ENCODE peak calls at places on chromosomes 11 and 22, in five cellular contexts. E, N, X, F and H are unnamed samples.

GRCh38 chr11:119419246-119419645 is 3.7 kb downstream of the THY1 start:
- DNase-seq in E (no peak), N (no peak), X (peak), F (no peak), H (no peak)

GRCh38 chr22:49072996-49073645 is 754.6 kb downstream of the BRD1 start:
- DNase-seq in E (no peak), N (no peak), X (no peak), F (no peak), H (no peak)

GRCh38 chr22:30077279-30077678 is 3.0 kb upstream of the HORMAD2 start:
- DNase-seq in E (no peak), N (no peak), X (no peak), F (no peak), H (no peak)

GRCh38 chr11:12862761-12863469 is 146.2 kb upstream of the RASSF10 start:
- DNase-seq in E (no peak), N (peak), X (no peak), F (peak), H (no peak)

GRCh38 chr11:2933376-2934056 is 4.3 kb upstream of the PHLDA2 start:
- DNase-seq in E (peak), N (peak), X (no peak), F (no peak), H (no peak)

GRCh38 chr11:126102436-126102894 is 39.8 kb upstream of the CDON start:
- DNase-seq in E (no peak), N (peak), X (no peak), F (peak), H (no peak)

GRCh38 chr11:1008781-1009180 is 27.7 kb downstream of the MUC6 start:
- DNase-seq in E (no peak), N (no peak), X (no peak), F (no peak), H (no peak)

GRCh38 chr11:45816614-45817013 is 11.7 kb downstream of the SLC35C1 start:
- DNase-seq in E (no peak), N (no peak), X (no peak), F (no peak), H (no peak)

GRCh38 chr22:47783433-47784366 is 1021.2 kb downstream of the TBC1D22A start:
- DNase-seq in E (no peak), N (no peak), X (no peak), F (no peak), H (no peak)

GRCh38 chr11:5624489-5625278 is at the start of gene TRIM34:
- DNase-seq in E (peak), N (peak), X (peak), F (peak), H (peak)

GRCh38 chr11:32034149-32034548 is 56.7 kb upstream of the RCN1 start:
- DNase-seq in E (no peak), N (peak), X (no peak), F (no peak), H (no peak)

GRCh38 chr22:31616315-31616980 is 45.6 kb downstream of the PISD start:
- DNase-seq in E (no peak), N (no peak), X (peak), F (no peak), H (peak)

GRCh38 chr22:31620756-31621480 is 41.1 kb downstream of the PISD start:
- DNase-seq in E (no peak), N (no peak), X (no peak), F (no peak), H (no peak)

GRCh38 chr22:31618057-31618456 is 44.0 kb downstream of the PISD start:
- DNase-seq in E (no peak), N (no peak), X (no peak), F (no peak), H (no peak)

GRCh38 chr22:31619611-31620300 is 42.3 kb downstream of the PISD start:
- DNase-seq in E (no peak), N (no peak), X (no peak), F (no peak), H (no peak)

GRCh38 chr22:31618471-31619176 is 43.4 kb downstream of the PISD start:
- DNase-seq in E (no peak), N (no peak), X (no peak), F (no peak), H (no peak)
- TF ChIP-seq CTCF in E (no peak), N (no peak), X (no peak), F (no peak), H (no peak)

DNA sequence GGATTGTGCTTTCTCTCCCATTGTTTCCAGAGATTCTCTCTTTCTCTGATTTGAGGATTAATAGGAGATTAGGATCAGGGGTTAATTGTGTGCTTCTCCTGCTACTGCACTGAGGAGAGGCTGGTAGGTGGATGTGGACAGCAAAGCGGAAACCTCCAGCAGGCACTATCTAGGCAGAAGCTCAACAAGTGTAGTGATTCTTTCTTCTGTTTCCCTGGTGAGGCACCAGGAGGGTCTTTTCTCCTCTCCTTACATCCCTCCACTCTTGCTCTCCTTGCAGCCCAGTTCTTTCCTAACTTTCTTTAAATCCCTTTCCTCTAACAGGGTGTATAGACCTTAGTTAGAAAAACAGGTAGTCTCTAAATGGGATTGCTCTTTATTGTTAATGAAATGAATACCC is 1.9 kb upstream of the ZBTB16 start:
- DNase-seq in E (no peak), N (no peak), X (no peak), F (no peak), H (no peak)
- TF ChIP-seq CTCF in E (no peak), N (no peak), X (no peak), F (no peak), H (no peak)

GRCh38 chr11:69804769-69805508 is 14.3 kb downstream of the FGF3 start:
- DNase-seq in E (no peak), N (no peak), X (no peak), F (no peak), H (no peak)
- TF ChIP-seq CTCF in E (no peak), N (no peak), X (no peak), F (no peak), H (no peak)

GRCh38 chr22:19871023-19871844 is 16.6 kb upstream of the GNB1L start:
- DNase-seq in E (no peak), N (no peak), X (no peak), F (peak), H (no peak)

GRCh38 chr22:19868333-19868732 is 13.7 kb upstream of the GNB1L start:
- DNase-seq in E (no peak), N (no peak), X (no peak), F (peak), H (no peak)

GRCh38 chr22:19868773-19869471 is 14.2 kb upstream of the GNB1L start:
- DNase-seq in E (peak), N (no peak), X (no peak), F (peak), H (no peak)

GRCh38 chr22:19870153-19871022 is 15.7 kb upstream of the GNB1L start:
- DNase-seq in E (no peak), N (no peak), X (no peak), F (peak), H (no peak)

DNA sequence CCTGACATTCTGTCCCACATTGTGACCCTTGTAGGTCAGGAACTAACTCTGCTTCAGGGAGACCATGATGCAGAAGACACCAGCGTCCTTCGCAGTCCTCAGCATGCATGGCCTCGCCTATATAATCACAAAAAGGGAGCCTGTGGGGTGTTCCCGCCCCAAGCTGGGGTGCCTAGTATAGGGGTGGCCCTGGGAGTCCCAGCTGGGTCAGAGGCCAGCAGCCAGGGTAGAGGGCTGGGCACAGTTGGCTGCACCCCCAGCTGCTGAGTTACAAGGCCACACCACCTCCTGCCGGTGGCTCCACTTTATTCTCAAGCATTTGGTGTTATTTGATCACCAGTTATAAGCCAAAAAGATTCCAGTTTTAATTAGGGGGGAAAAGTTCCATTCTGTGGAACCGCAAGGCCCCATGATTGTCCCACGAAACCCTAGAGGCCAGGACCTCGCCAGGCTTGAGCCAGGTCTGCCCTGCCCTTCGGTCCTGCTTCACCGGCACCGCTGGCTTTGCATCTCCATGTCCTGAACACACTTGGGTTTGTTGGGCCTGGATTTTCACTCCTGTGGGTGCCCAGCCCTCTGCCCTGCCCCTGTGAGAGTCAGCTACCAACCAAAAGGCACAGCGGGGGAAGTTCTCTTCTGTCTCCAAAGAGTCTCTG is 15.0 kb upstream of the GNB1L start:
- DNase-seq in E (no peak), N (no peak), X (no peak), F (no peak), H (no peak)
- TF ChIP-seq CTCF in E (no peak), N (no peak), X (no peak), F (no peak), H (no peak)

GRCh38 chr11:61126266-61126665 is 24.0 kb downstream of the CD5 start:
- DNase-seq in E (no peak), N (peak), X (no peak), F (peak), H (no peak)
- TF ChIP-seq CTCF in E (no peak), N (peak), X (no peak), F (peak), H (no peak)

GRCh38 chr11:43517518-43517917 is 158.8 kb downstream of the TTC17 start:
- DNase-seq in E (no peak), N (peak), X (no peak), F (no peak), H (no peak)

GRCh38 chr11:43518407-43519165 is 159.9 kb downstream of the TTC17 start:
- DNase-seq in E (no peak), N (peak), X (no peak), F (no peak), H (peak)

GRCh38 chr11:43516316-43516820 is 157.6 kb downstream of the TTC17 start:
- DNase-seq in E (no peak), N (no peak), X (no peak), F (no peak), H (no peak)

GRCh38 chr11:43511959-43512358 is 153.2 kb downstream of the TTC17 start:
- DNase-seq in E (no peak), N (no peak), X (no peak), F (no peak), H (no peak)

DNA sequence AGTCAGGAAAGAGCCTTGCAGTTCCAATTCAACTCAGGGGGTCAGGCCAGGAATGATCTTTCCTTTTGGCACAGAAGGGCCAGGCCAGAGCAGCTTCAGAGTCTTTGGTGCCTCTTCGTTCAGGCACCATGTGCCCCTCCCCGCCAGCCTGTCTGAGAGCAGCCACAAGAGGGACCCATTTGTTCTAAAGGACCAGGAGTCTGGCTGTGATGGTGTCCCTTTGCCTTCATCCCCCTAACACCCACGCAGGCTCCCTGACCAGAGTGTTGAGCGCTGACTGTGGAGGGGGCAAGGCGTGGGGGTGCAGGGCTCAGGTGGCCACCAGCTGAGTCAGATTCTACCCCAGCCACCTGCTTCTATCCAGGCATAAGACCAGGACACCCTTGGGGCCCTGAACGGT is 156.4 kb downstream of the TTC17 start:
- DNase-seq in E (no peak), N (no peak), X (no peak), F (no peak), H (peak)
- TF ChIP-seq CTCF in E (peak), N (peak), X (no peak), F (no peak), H (peak)

GRCh38 chr11:92152245-92152644 is 72.4 kb upstream of the FAT3 start:
- DNase-seq in E (no peak), N (no peak), X (no peak), F (no peak), H (no peak)
- TF ChIP-seq CTCF in E (peak), N (peak), X (no peak), F (no peak), H (no peak)